ENCODE peak calls at places on chromosomes 4 and X, in four cellular contexts. H, U, B and V are unnamed samples.

GRCh38 chr4:140635606-140636005 is 66.8 kb upstream of the UCP1 start:
- DNase-seq in B (no peak), H (peak), U (no peak), V (peak)

GRCh38 chr4:10697071-10697470 is 12.5 kb upstream of the CLNK start:
- DNase-seq in U (no peak), B (no peak), H (no peak), V (no peak)

GRCh38 chrX:44708470-44708869 is 135.4 kb upstream of the DUSP21 start:
- DNase-seq in H (no peak), U (no peak), B (no peak), V (no peak)

GRCh38 chrX:8194216-8194615 is 23.1 kb upstream of the VCX2 start:
- DNase-seq in H (no peak), B (peak), U (no peak), V (no peak)

GRCh38 chr4:83285022-83285387 is 407 bp upstream of the COQ2 start:
- DNase-seq in U (peak), B (peak), H (no peak), V (no peak)

GRCh38 chrX:71400710-71401109 is 34.6 kb downstream of the TAF1 start:
- DNase-seq in U (no peak), H (no peak), B (no peak), V (no peak)

GRCh38 chr4:176359590-176359989 is 39.8 kb downstream of the SPCS3 start:
- DNase-seq in U (no peak), H (no peak), B (no peak), V (no peak)

GRCh38 chr4:42330291-42330690 is 67.0 kb upstream of the SHISA3 start:
- DNase-seq in B (no peak), U (no peak), H (no peak), V (no peak)

GRCh38 chrX:3006500-3006899 is at the start of gene ARSH:
- DNase-seq in U (no peak), B (no peak), H (no peak), V (no peak)

GRCh38 chr4:112523008-112523440 is 7.0 kb upstream of the NEUROG2 start:
- DNase-seq in H (peak), U (no peak), B (no peak), V (peak)

GRCh38 chr4:143773998-143774898 is 73.8 kb upstream of the FREM3 start:
- DNase-seq in B (peak), U (peak), H (no peak), V (no peak)

GRCh38 chrX:11381464-11381863 is 88.3 kb downstream of the AMELX start:
- DNase-seq in U (peak), H (no peak), B (peak), V (no peak)

GRCh38 chr4:141921293-141921692 is 284.9 kb downstream of the IL15 start:
- DNase-seq in B (no peak), U (no peak), H (no peak), V (no peak)

GRCh38 chr4:185134176-185134869 is 8.7 kb upstream of the SLC25A4 start:
- DNase-seq in H (no peak), B (peak), U (peak), V (no peak)

GRCh38 chr4:7679431-7679830 is 244.7 kb upstream of the PSAPL1 start:
- DNase-seq in B (no peak), U (no peak), H (peak), V (no peak)

GRCh38 chr4:106816501-106816900 is 219.6 kb downstream of the DKK2 start:
- DNase-seq in B (no peak), H (no peak), U (no peak), V (no peak)

GRCh38 chr4:79395883-79396282 is 12.1 kb downstream of the GK2 start:
- DNase-seq in H (no peak), B (no peak), U (peak), V (no peak)

GRCh38 chr4:92497141-92497540 is 193.4 kb downstream of the GRID2 start:
- DNase-seq in U (peak), B (no peak), H (no peak), V (no peak)

GRCh38 chrX:13223868-13224555 is 95.8 kb downstream of the ATXN3L start:
- DNase-seq in U (no peak), B (peak), H (no peak), V (no peak)

GRCh38 chr4:76028242-76028859 is 5.1 kb upstream of the CXCL10 start:
- DNase-seq in H (no peak), U (no peak), B (no peak), V (no peak)

GRCh38 chr4:139968831-139969230 is 185.2 kb downstream of the MAML3 start:
- DNase-seq in U (no peak), H (no peak), B (no peak), V (no peak)

GRCh38 chrX:80807606-80808159 is 2.0 kb downstream of the BRWD3 start:
- DNase-seq in B (no peak), U (peak), H (no peak), V (no peak)

GRCh38 chr4:57424231-57424897 is 314.2 kb upstream of the IGFBP7 start:
- DNase-seq in B (peak), H (no peak), U (no peak), V (no peak)

GRCh38 chr4:86500527-86500926 is 93.6 kb upstream of the PTPN13 start:
- DNase-seq in B (no peak), H (no peak), U (no peak), V (no peak)

GRCh38 chr4:100891808-100892207 is 374.0 kb upstream of the EMCN start:
- DNase-seq in U (no peak), H (no peak), B (no peak), V (no peak)

GRCh38 chrX:1430451-1430850 is 22.3 kb downstream of the ASMTL start:
- DNase-seq in H (no peak), B (no peak), U (no peak), V (no peak)

GRCh38 chr4:101163936-101164335 is 183.4 kb downstream of the PPP3CA start:
- DNase-seq in B (no peak), H (no peak), U (no peak), V (no peak)

GRCh38 chr4:15855804-15856475 is 77.8 kb downstream of the CD38 start:
- DNase-seq in U (peak), B (no peak), H (no peak), V (peak)